ENCODE peak calls at places on chromosomes 16 and 17, in six cellular contexts. X is stimulated activated CD4-positive, alpha-beta T cell treated with anti-CD3 and anti-CD28 coated beads, Interleukin-4, amount 100 ng/mL, for 24 hours; E is WTC11; L is stomach; W is amygdala; F is NCI-H1417. A is an unnamed sample.

GRCh38 chr16:75263963-75264445 is 12.6 kb upstream of the BCAR1 start:
- DNase-seq in W (no peak), F (no peak), E (no peak), X (no peak), L (no peak), A (no peak)

GRCh38 chr16:19008770-19009169 is 25.0 kb downstream of the TMC7 start:
- DNase-seq in E (no peak), L (no peak), F (no peak), W (no peak), X (no peak), A (no peak)

GRCh38 chr16:12773216-12773615 is 30.5 kb downstream of the CPPED1 start:
- DNase-seq in L (peak), F (no peak), X (no peak), E (no peak), W (no peak), A (no peak)

GRCh38 chr17:59892849-59893616 is at the start of the genes RPS6KB1 and TUBD1:
- DNase-seq in F (peak), X (peak), L (peak), E (peak), W (peak), A (peak)

GRCh38 chr16:74862743-74863244 is 88.2 kb upstream of the FA2H start:
- DNase-seq in L (no peak), X (peak), E (no peak), F (peak), W (no peak), A (peak)

GRCh38 chr16:48123104-48123788 is 32.5 kb downstream of the ABCC12 start:
- DNase-seq in E (no peak), L (no peak), X (peak), F (no peak), W (no peak), A (peak)

GRCh38 chr17:42221886-42222745 is 27.8 kb upstream of the GHDC start:
- DNase-seq in L (peak), E (peak), F (peak), W (no peak), X (peak), A (peak)

GRCh38 chr16:66517586-66518263 is 32.2 kb downstream of the TK2 start:
- DNase-seq in L (no peak), X (no peak), F (no peak), W (no peak), E (no peak), A (no peak)

GRCh38 chr17:41863074-41863843 is 2.0 kb downstream of the KLHL11 start:
- DNase-seq in X (peak), L (no peak), F (no peak), W (no peak), E (no peak), A (peak)

GRCh38 chr16:89557230-89557935 is 3.1 kb upstream of the RPL13 start:
- DNase-seq in W (peak), E (peak), X (peak), F (peak), L (peak), A (peak)

GRCh38 chr16:68345958-68346635 is 35.3 kb downstream of the PRMT7 start:
- DNase-seq in W (no peak), X (no peak), L (no peak), E (no peak), F (no peak), A (no peak)

A was measured in activated naive CD8-positive, alpha-beta T cell treated with anti-CD3 and anti-CD28 coated beads, Interleukin-2, amount 50 U/mL, for 24 hours.